ENCODE peak calls at places on chromosomes 1 and 21, in eight cellular contexts. E is neural crest cell, N is cardiac fibroblast, L is uterus, U is MCF 10A, D is upper lobe of right lung, Y is brain microvascular endothelial cell, I is A549. P is an unnamed sample.

GRCh38 chr1:207463021-207463420 is 8.9 kb downstream of the CR2 start:
- DNase-seq in D (no peak), N (no peak), L (no peak), I (no peak), U (peak; percentile 60), Y (no peak), E (no peak), P (no peak)

GRCh38 chr1:233113009-233113712 is 162.8 kb downstream of the NTPCR start:
- DNase-seq in Y (peak; percentile 99), I (peak; percentile 100), U (peak; percentile 100), D (peak; percentile 79), E (no peak), N (peak; percentile 99), L (peak; percentile 83), P (peak; percentile 70)

GRCh38 chr1:24501371-24502167 is 1.1 kb upstream of the RCAN3 start:
- DNase-seq in E (no peak), I (peak; percentile 44), N (no peak), Y (peak; percentile 24), L (no peak), D (no peak), U (peak; percentile 25), P (no peak)

GRCh38 chr1:192846950-192847349 is 38.1 kb downstream of the RGS2 start:
- DNase-seq in E (no peak), U (no peak), Y (no peak), N (no peak), L (no peak), I (no peak), D (no peak), P (no peak)

GRCh38 chr1:53176452-53177344 is 19.9 kb upstream of the CPT2 start:
- DNase-seq in I (peak; percentile 71), L (peak; percentile 26), D (peak; percentile 77), N (peak; percentile 54), Y (no peak), U (no peak), E (no peak), P (no peak)

GRCh38 chr1:194028002-194028401 is 841.6 kb upstream of the B3GALT2 start:
- DNase-seq in E (no peak), Y (no peak), U (peak; percentile 16), D (no peak), L (no peak), I (no peak), N (peak; percentile 57), P (no peak)

GRCh38 chr1:39639333-39640130 is at the start of gene HEYL:
- DNase-seq in Y (peak; percentile 42), D (peak; percentile 92), N (peak; percentile 37), L (peak; percentile 90), U (no peak), E (peak; percentile 52), I (peak; percentile 86), P (no peak)

GRCh38 chr1:193270996-193271395 is 84.6 kb upstream of the B3GALT2 start:
- DNase-seq in N (peak; percentile 42), E (no peak), Y (peak; percentile 81), I (no peak), U (no peak), L (no peak), D (no peak), P (no peak)

GRCh38 chr21:44853601-44854390 is 19.7 kb downstream of the PTTG1IP start:
- DNase-seq in U (no peak), L (no peak), N (no peak), I (no peak), Y (no peak), D (peak; percentile 59), E (no peak), P (no peak)

GRCh38 chr1:32618673-32619221 is 31.6 kb downstream of the ZBTB8OS start:
- DNase-seq in D (no peak), N (no peak), Y (no peak), U (peak; percentile 15), I (peak; percentile 32), E (no peak), L (no peak), P (no peak)

GRCh38 chr1:88956003-88956402 is 36.4 kb downstream of the KYAT3 start:
- DNase-seq in E (no peak), N (no peak), U (no peak), L (no peak), I (no peak), D (no peak), Y (no peak), P (no peak)

GRCh38 chr1:14958249-14959215 is 195.0 kb upstream of the TMEM51 start:
- DNase-seq in E (no peak), U (no peak), D (no peak), Y (no peak), L (no peak), I (no peak), N (no peak), P (no peak)

GRCh38 chr1:14957375-14957774 is 196.2 kb upstream of the TMEM51 start:
- DNase-seq in U (no peak), L (no peak), I (no peak), E (no peak), N (no peak), Y (no peak), D (no peak), P (no peak)

GRCh38 chr1:14956579-14957195 is 196.9 kb upstream of the TMEM51 start:
- DNase-seq in L (no peak), U (no peak), D (no peak), Y (no peak), N (no peak), I (no peak), E (no peak), P (no peak)

GRCh38 chr1:14961661-14962267 is 191.8 kb upstream of the TMEM51 start:
- DNase-seq in Y (no peak), I (no peak), N (no peak), D (no peak), U (no peak), E (no peak), L (no peak), P (no peak)

DNA sequence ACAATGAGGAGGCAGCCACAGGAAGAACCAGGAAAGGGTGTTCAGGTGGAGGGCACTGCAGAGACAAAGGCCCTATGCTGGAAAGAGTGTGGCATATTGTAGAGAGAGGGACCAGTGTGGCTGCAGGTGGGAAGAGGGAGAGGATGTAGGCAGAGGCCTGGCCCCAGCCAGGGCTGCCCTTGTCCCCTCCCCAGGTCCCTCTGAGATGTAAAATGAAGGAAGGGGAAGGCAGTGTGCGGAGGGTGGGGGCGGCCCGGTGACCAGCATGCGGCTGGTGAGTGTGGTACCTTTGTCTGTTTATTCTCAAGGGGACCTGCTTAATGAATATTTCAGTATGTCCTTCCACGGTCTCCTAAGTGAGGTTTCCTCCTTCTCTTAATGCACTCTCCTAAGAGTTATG is 194.3 kb upstream of the TMEM51 start:
- DNase-seq in N (no peak), U (no peak), E (no peak), I (no peak), Y (no peak), D (no peak), L (no peak), P (no peak)
- TF ChIP-seq CTCF in N (no peak), U (no peak), E (no peak), I (no peak), Y (no peak), D (no peak), L (no peak), P (no peak)

GRCh38 chr1:226457307-226457712 is 49.4 kb upstream of the PARP1 start:
- DNase-seq in D (no peak), E (no peak), Y (peak; percentile 3), L (no peak), U (no peak), N (no peak), I (peak; percentile 9), P (no peak)
- TF ChIP-seq CTCF in D (peak; percentile 21), E (peak; percentile 24), Y (peak; percentile 35), L (no peak), U (peak; percentile 18), N (no peak), I (no peak), P (peak; percentile 41)

GRCh38 chr1:55282058-55282457 is 66.9 kb upstream of the USP24 start:
- DNase-seq in N (no peak), Y (no peak), E (no peak), L (no peak), I (no peak), D (no peak), U (no peak), P (no peak)

GRCh38 chr1:55285849-55286248 is 70.7 kb upstream of the USP24 start:
- DNase-seq in D (no peak), N (no peak), Y (no peak), I (peak; percentile 51), U (peak; percentile 29), E (no peak), L (no peak), P (no peak)

GRCh38 chr1:55286851-55287602 is 71.9 kb upstream of the USP24 start:
- DNase-seq in U (no peak), I (no peak), E (no peak), D (no peak), N (peak; percentile 30), Y (peak; percentile 52), L (no peak), P (no peak)

GRCh38 chr1:55287732-55288131 is 72.6 kb upstream of the USP24 start:
- DNase-seq in N (no peak), L (no peak), Y (no peak), D (no peak), U (no peak), I (no peak), E (no peak), P (no peak)

GRCh38 chr1:55284856-55285255 is 69.7 kb upstream of the USP24 start:
- DNase-seq in U (peak; percentile 67), Y (peak; percentile 43), N (peak; percentile 72), E (no peak), D (no peak), L (peak; percentile 35), I (peak; percentile 64), P (peak; percentile 42)
- TF ChIP-seq CTCF in U (peak; percentile 57), Y (peak; percentile 74), N (peak; percentile 62), E (peak; percentile 80), D (peak; percentile 51), L (peak; percentile 68), I (peak; percentile 70), P (peak; percentile 81)

GRCh38 chr1:16041200-16041599 is 2.4 kb upstream of the CLCNKB start:
- DNase-seq in N (no peak), L (no peak), Y (no peak), U (no peak), I (no peak), E (no peak), D (no peak), P (no peak)

GRCh38 chr1:16038620-16038912 is 5.0 kb upstream of the CLCNKB start:
- DNase-seq in U (no peak), L (no peak), I (no peak), Y (no peak), N (no peak), D (no peak), E (no peak), P (no peak)

GRCh38 chr1:16043521-16043920 is at the start of gene CLCNKB:
- DNase-seq in I (no peak), Y (no peak), U (no peak), L (no peak), N (no peak), D (no peak), E (no peak), P (no peak)

GRCh38 chr1:16043950-16044349 is 368 bp downstream of the CLCNKB start:
- DNase-seq in L (no peak), Y (no peak), I (no peak), D (no peak), U (no peak), N (no peak), E (no peak), P (no peak)

GRCh38 chr1:16042096-16042495 is 1.5 kb upstream of the CLCNKB start:
- DNase-seq in L (no peak), N (no peak), U (no peak), E (no peak), D (no peak), Y (no peak), I (no peak), P (no peak)
- TF ChIP-seq CTCF in L (no peak), N (no peak), U (no peak), E (no peak), D (no peak), Y (no peak), I (no peak), P (no peak)

GRCh38 chr1:87024936-87025537 is 110.6 kb downstream of the HS2ST1 start:
- DNase-seq in N (peak; percentile 56), I (peak; percentile 40), Y (peak; percentile 18), E (no peak), D (no peak), L (no peak), U (peak; percentile 54), P (no peak)
- TF ChIP-seq CTCF in N (peak; percentile 73), I (peak; percentile 42), Y (peak; percentile 75), E (peak; percentile 64), D (peak; percentile 45), L (no peak), U (peak; percentile 47), P (peak; percentile 62)

P was measured in DND-41.